ENCODE peak calls at places on chromosomes 12 and 14, in four cellular contexts. W, M, K and N are unnamed samples.

GRCh38 chr12:122064034-122064777 is 14.3 kb upstream of the MLXIP start:
- DNase-seq in W (peak), M (peak), K (peak), N (peak)

GRCh38 chr12:79140711-79141110 is 276.1 kb downstream of the SYT1 start:
- DNase-seq in K (no peak), W (no peak), M (no peak), N (no peak)

GRCh38 chr12:94560416-94561221 is 89.7 kb downstream of the TMCC3 start:
- DNase-seq in W (no peak), M (no peak), K (no peak), N (peak)

GRCh38 chr14:59067135-59067894 is 121.2 kb upstream of the DAAM1 start:
- DNase-seq in K (no peak), M (no peak), W (no peak), N (no peak)

GRCh38 chr14:75832621-75833297 is 149.0 kb downstream of the TGFB3 start:
- DNase-seq in K (no peak), W (no peak), M (no peak), N (no peak)

GRCh38 chr12:47302111-47302597 is 222.4 kb upstream of the AMIGO2 start:
- DNase-seq in M (no peak), W (no peak), K (no peak), N (no peak)

GRCh38 chr12:98701166-98701565 is 56.1 kb downstream of the APAF1 start:
- DNase-seq in W (no peak), M (no peak), K (no peak), N (no peak)

GRCh38 chr14:64968651-64969050 is 3.5 kb downstream of the RAB15 start:
- DNase-seq in W (no peak), M (no peak), K (no peak), N (no peak)

GRCh38 chr12:71999795-72000194 is 61.1 kb downstream of the TPH2 start:
- DNase-seq in K (no peak), M (no peak), W (no peak), N (no peak)

GRCh38 chr12:46517579-46517962 is 145.0 kb upstream of the SLC38A2 start:
- DNase-seq in M (no peak), K (no peak), W (no peak), N (no peak)

GRCh38 chr12:122880155-122880605 is 15.7 kb downstream of the VPS37B start:
- DNase-seq in K (no peak), W (no peak), M (no peak), N (no peak)

GRCh38 chr14:89418452-89418851 is 1.4 kb upstream of the FOXN3 start:
- DNase-seq in K (no peak), W (no peak), M (no peak), N (no peak)

GRCh38 chr14:89417469-89418225 is 614 bp upstream of the FOXN3 start:
- DNase-seq in W (no peak), M (peak), K (peak), N (no peak)

GRCh38 chr14:89420502-89420901 is 3.5 kb upstream of the FOXN3 start:
- DNase-seq in K (no peak), W (no peak), M (peak), N (no peak)

GRCh38 chr14:89419973-89420482 is 3.0 kb upstream of the FOXN3 start:
- DNase-seq in K (no peak), W (no peak), M (no peak), N (no peak)

GRCh38 chr14:89418976-89419375 is 1.9 kb upstream of the FOXN3 start:
- DNase-seq in K (no peak), W (no peak), M (no peak), N (no peak)
- H3K27ac ChIP-seq in K (peak), W (no peak), M (no peak), N (no peak)

GRCh38 chr12:69067713-69068112 is 134.7 kb upstream of the CPM start:
- DNase-seq in M (no peak), K (no peak), W (no peak), N (no peak)

GRCh38 chr12:69066420-69067373 is 133.7 kb upstream of the CPM start:
- DNase-seq in M (no peak), W (no peak), K (no peak), N (peak)

GRCh38 chr12:69065804-69066203 is 132.8 kb upstream of the CPM start:
- DNase-seq in K (no peak), M (no peak), W (no peak), N (no peak)

GRCh38 chr12:69062838-69063237 is 129.9 kb upstream of the CPM start:
- DNase-seq in K (no peak), W (no peak), M (no peak), N (peak)

GRCh38 chr12:69064734-69065413 is 131.9 kb upstream of the CPM start:
- DNase-seq in K (no peak), M (no peak), W (no peak), N (no peak)
- H3K27ac ChIP-seq in K (no peak), M (no peak), W (no peak), N (no peak)

DNA sequence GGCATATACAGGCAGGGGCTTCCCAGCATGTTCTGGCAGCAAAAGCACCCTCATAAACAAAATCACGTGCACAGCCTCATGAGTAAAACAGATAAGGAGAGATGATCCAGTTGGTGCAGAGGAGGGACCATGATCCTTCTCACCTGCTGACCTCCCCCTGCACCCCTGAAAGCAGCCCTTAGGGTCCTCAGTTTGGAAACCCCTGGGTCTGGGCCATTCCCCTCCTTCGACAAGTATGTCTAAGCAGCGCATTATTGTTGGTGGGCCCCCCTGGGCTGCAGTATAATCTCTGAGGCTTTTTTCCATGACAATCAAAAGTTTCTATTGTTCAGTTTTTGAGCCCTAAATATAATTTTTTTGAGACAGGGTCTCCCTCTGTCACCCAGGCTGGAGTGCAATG is 5.1 kb upstream of the KRT4 start:
- DNase-seq in K (no peak), M (no peak), W (no peak), N (no peak)
- H3K27ac ChIP-seq in K (no peak), M (no peak), W (no peak), N (no peak)

DNA sequence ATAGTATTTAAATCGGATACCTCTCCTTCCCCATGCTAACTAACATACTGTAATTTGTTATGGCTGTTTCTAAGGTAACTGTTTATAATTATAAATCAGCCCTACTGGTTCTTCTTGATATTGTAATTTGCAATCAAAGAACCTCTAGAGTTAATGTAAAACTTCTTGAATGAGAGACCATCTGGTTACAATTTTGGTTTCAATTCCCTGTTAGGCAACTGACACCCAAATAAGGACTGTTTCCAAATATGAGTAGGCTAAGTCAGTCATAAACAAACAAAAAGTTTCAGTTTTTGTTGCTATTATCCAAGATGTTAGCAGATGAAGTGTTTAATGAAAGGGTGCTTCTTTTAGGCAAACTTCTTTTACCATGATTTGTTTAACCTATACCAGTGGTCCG is 120.2 kb upstream of the DNM1L start:
- DNase-seq in M (no peak), W (no peak), K (no peak), N (no peak)
- H3K27ac ChIP-seq in M (no peak), W (peak), K (peak), N (no peak)

GRCh38 chr12:6764011-6764828 is 1.9 kb upstream of the PTMS start:
- DNase-seq in M (peak), K (peak), W (peak), N (peak)
- H3K27ac ChIP-seq in M (peak), K (peak), W (peak), N (peak)